ENCODE peak calls at places on chromosomes 12 and 14, in eight cellular contexts. T, W, K, X, Z, P, D and Q are unnamed samples.

GRCh38 chr14:75401356-75401755 is 26.5 kb upstream of the JDP2 start:
- DNase-seq in X (no peak), Z (peak), K (no peak), W (peak), D (peak), P (no peak), T (no peak), Q (peak)

GRCh38 chr12:47190271-47190750 is 110.6 kb upstream of the AMIGO2 start:
- DNase-seq in D (no peak), T (no peak), Z (peak), P (no peak), W (no peak), K (peak), X (no peak), Q (no peak)

GRCh38 chr12:58918475-58918874 is 1.8 kb downstream of the LRIG3 start:
- DNase-seq in K (no peak), W (no peak), P (no peak), T (no peak), X (no peak), D (no peak), Z (peak), Q (no peak)

GRCh38 chr14:49977126-49977841 is 84.4 kb downstream of the ARF6 start:
- DNase-seq in K (no peak), Z (no peak), X (no peak), P (no peak), D (no peak), W (no peak), T (peak), Q (no peak)

GRCh38 chr12:109715310-109716091 is 1.9 kb downstream of the FAM222A start:
- DNase-seq in T (peak), X (peak), W (peak), K (peak), D (no peak), Z (no peak), P (peak), Q (no peak)

GRCh38 chr14:23056956-23057756 is at the start of gene CDH24:
- DNase-seq in T (peak), X (peak), D (peak), W (peak), P (peak), Z (peak), K (peak), Q (peak)

GRCh38 chr12:12582895-12583303 is 20.2 kb upstream of the DUSP16 start:
- DNase-seq in K (peak), Z (peak), D (no peak), X (no peak), P (no peak), T (no peak), W (no peak), Q (no peak)

GRCh38 chr12:95998611-95999300 is 2.6 kb upstream of the HAL start:
- DNase-seq in K (peak), T (peak), Z (peak), W (no peak), D (peak), P (peak), X (peak), Q (peak)

GRCh38 chr12:115035536-115036107 is 351.6 kb upstream of the TBX3 start:
- DNase-seq in W (no peak), D (no peak), K (no peak), P (no peak), T (no peak), X (no peak), Z (no peak), Q (peak)

GRCh38 chr12:108616941-108617858 is 16.5 kb downstream of the SELPLG start:
- DNase-seq in P (no peak), T (no peak), D (no peak), Z (no peak), K (no peak), X (no peak), W (no peak), Q (no peak)

GRCh38 chr14:101209594-101209993 is 306.1 kb upstream of the RTL1 start:
- DNase-seq in W (no peak), Z (no peak), T (no peak), X (no peak), P (no peak), D (no peak), K (no peak), Q (no peak)

GRCh38 chr12:95633671-95634465 is 82.6 kb upstream of the USP44 start:
- DNase-seq in D (peak), K (no peak), P (no peak), W (no peak), T (no peak), Z (no peak), X (no peak), Q (no peak)

GRCh38 chr12:74526535-74526934 is 11.1 kb upstream of the ATXN7L3B start:
- DNase-seq in Z (no peak), W (no peak), T (no peak), X (no peak), K (no peak), D (no peak), P (no peak), Q (no peak)

GRCh38 chr12:9906888-9907287 is 25.3 kb downstream of the CLEC2A start:
- DNase-seq in P (no peak), W (no peak), K (no peak), D (no peak), X (no peak), T (no peak), Z (no peak), Q (no peak)

GRCh38 chr14:77708749-77709148 is 846 bp downstream of the SLIRP start:
- DNase-seq in Z (no peak), X (no peak), P (no peak), T (no peak), W (no peak), K (no peak), D (no peak), Q (no peak)

GRCh38 chr12:90058721-90059120 is 350.1 kb upstream of the ATP2B1 start:
- DNase-seq in P (no peak), Z (peak), T (no peak), K (peak), W (no peak), X (no peak), D (no peak), Q (no peak)

GRCh38 chr12:59407799-59408198 is 188.0 kb upstream of the SLC16A7 start:
- DNase-seq in Z (no peak), D (no peak), T (no peak), K (no peak), X (no peak), W (no peak), P (no peak), Q (no peak)

GRCh38 chr12:12648284-12648683 is 36.6 kb downstream of the CREBL2 start:
- DNase-seq in P (no peak), X (no peak), Z (no peak), W (no peak), T (no peak), D (no peak), K (no peak), Q (no peak)

GRCh38 chr14:69574266-69574953 is at the start of gene CCDC177:
- DNase-seq in X (peak), T (peak), P (peak), W (peak), Z (peak), D (no peak), K (peak), Q (no peak)

GRCh38 chr12:117438809-117439208 is 77.4 kb upstream of the NOS1 start:
- DNase-seq in K (no peak), W (no peak), X (no peak), P (no peak), D (no peak), Z (no peak), T (no peak), Q (no peak)

GRCh38 chr14:69373104-69373503 is 25.0 kb downstream of the ERH start:
- DNase-seq in W (no peak), D (no peak), X (no peak), T (no peak), K (no peak), P (no peak), Z (no peak), Q (no peak)

GRCh38 chr12:110367209-110367864 is 36.2 kb downstream of the ANAPC7 start:
- DNase-seq in T (no peak), K (no peak), W (no peak), Z (peak), P (no peak), D (no peak), X (no peak), Q (no peak)

GRCh38 chr12:58916891-58917570 is 3.3 kb downstream of the LRIG3 start:
- DNase-seq in T (no peak), K (no peak), D (no peak), Z (peak), X (no peak), P (no peak), W (no peak), Q (no peak)

GRCh38 chr14:52351191-52351560 is 37.1 kb downstream of the PTGER2 start:
- DNase-seq in D (no peak), X (no peak), T (no peak), K (no peak), Z (peak), P (no peak), W (no peak), Q (no peak)

GRCh38 chr14:90419200-90419599 is 22.4 kb downstream of the CALM1 start:
- DNase-seq in K (peak), P (peak), W (peak), D (peak), T (no peak), X (peak), Z (peak), Q (peak)

GRCh38 chr14:90538716-90539495 is 142.1 kb downstream of the CALM1 start:
- DNase-seq in W (no peak), T (no peak), X (no peak), K (no peak), D (no peak), Z (no peak), P (no peak), Q (peak)

GRCh38 chr12:6734506-6735082 is 10.7 kb downstream of the COPS7A start:
- DNase-seq in Z (no peak), D (no peak), W (no peak), T (no peak), X (no peak), P (no peak), K (no peak), Q (peak)

GRCh38 chr12:50302686-50303085 is 19.4 kb upstream of the LIMA1 start:
- DNase-seq in X (no peak), K (no peak), Z (peak), T (no peak), D (no peak), W (no peak), P (no peak), Q (no peak)

GRCh38 chr12:68319988-68320623 is 12.1 kb downstream of the MDM1 start:
- DNase-seq in X (no peak), D (peak), W (peak), K (no peak), Z (peak), P (no peak), T (peak), Q (peak)

GRCh38 chr12:2395352-2395977 is 342.7 kb downstream of the CACNA1C start:
- DNase-seq in D (peak), X (peak), W (no peak), T (peak), Z (peak), K (peak), P (no peak), Q (peak)

GRCh38 chr14:55752580-55753365 is 172.8 kb downstream of the KTN1 start:
- DNase-seq in T (no peak), X (no peak), Z (peak), K (peak), P (peak), D (no peak), W (no peak), Q (no peak)

GRCh38 chr14:99537399-99537798 is 56.2 kb downstream of the CCNK start:
- DNase-seq in W (peak), P (peak), X (peak), K (peak), Z (peak), D (no peak), T (no peak), Q (peak)

GRCh38 chr12:44428825-44429224 is 447.3 kb downstream of the NELL2 start:
- DNase-seq in K (no peak), W (no peak), Z (no peak), T (no peak), X (no peak), D (no peak), P (no peak), Q (no peak)

GRCh38 chr12:110183386-110183785 is 59.2 kb downstream of the IFT81 start:
- DNase-seq in X (no peak), P (no peak), Z (no peak), K (no peak), D (no peak), W (no peak), T (no peak), Q (no peak)

GRCh38 chr14:99773496-99774203 is 19.6 kb upstream of the EML1 start:
- DNase-seq in X (no peak), T (no peak), P (no peak), D (no peak), K (no peak), W (no peak), Z (no peak), Q (no peak)

GRCh38 chr14:34837801-34838322 is 37.3 kb downstream of the BAZ1A start:
- DNase-seq in P (no peak), Z (no peak), W (no peak), D (no peak), K (peak), X (no peak), T (no peak), Q (no peak)

GRCh38 chr12:2642176-2642892 is 152.4 kb upstream of the FKBP4 start:
- DNase-seq in K (no peak), D (no peak), T (no peak), Z (no peak), P (no peak), X (no peak), W (no peak), Q (no peak)

GRCh38 chr14:52094871-52095270 is 26.0 kb upstream of the NID2 start:
- DNase-seq in P (no peak), D (no peak), W (no peak), T (no peak), K (no peak), Z (no peak), X (no peak), Q (no peak)

GRCh38 chr14:79605863-79606262 is 605.4 kb downstream of the DIO2 start:
- DNase-seq in X (no peak), W (no peak), K (no peak), P (no peak), D (no peak), Z (no peak), T (no peak), Q (no peak)

GRCh38 chr12:53090105-53090504 is 7.4 kb upstream of the IGFBP6 start:
- DNase-seq in D (no peak), Z (no peak), W (no peak), T (no peak), K (no peak), X (no peak), P (no peak), Q (no peak)
- TF ChIP-seq POLR2A in D (no peak), Z (no peak), W (no peak), T (no peak), K (no peak), X (no peak), P (no peak), Q (no peak)

GRCh38 chr12:81866081-81866480 is 106.9 kb upstream of the PPFIA2 start:
- DNase-seq in X (no peak), T (no peak), K (no peak), W (no peak), Z (no peak), D (no peak), P (no peak), Q (no peak)
- TF ChIP-seq POLR2A in X (no peak), T (no peak), K (no peak), W (no peak), Z (no peak), D (no peak), P (no peak), Q (no peak)

DNA sequence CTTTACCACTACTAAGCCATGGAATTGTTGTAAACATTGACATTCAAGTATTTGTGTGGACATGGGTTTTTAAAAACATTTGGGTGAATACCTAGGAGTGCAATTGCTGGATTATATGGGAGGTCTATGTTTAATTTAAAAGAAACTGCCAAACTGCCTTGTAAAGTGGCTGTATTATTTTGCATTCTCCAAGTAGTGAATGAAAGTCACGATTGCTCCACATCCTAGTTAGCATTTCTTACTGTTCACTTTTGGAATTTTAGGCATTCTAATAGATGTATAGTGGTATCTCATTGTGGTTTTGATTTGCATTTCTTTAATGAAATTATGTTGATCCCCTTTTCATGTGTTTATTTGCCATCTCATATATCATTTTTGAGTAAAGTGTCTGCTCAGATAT is 159.5 kb downstream of the FOXG1 start:
- DNase-seq in D (no peak), W (no peak), K (no peak), T (no peak), X (no peak), Z (no peak), P (no peak), Q (no peak)
- TF ChIP-seq POLR2A in D (no peak), W (no peak), K (no peak), T (no peak), X (no peak), Z (no peak), P (no peak), Q (no peak)

GRCh38 chr14:21267431-21267845 is 1.8 kb downstream of the HNRNPC start:
- DNase-seq in Z (no peak), W (no peak), D (no peak), P (no peak), X (no peak), T (no peak), K (no peak), Q (no peak)
- TF ChIP-seq POLR2A in Z (no peak), W (no peak), D (no peak), P (no peak), X (no peak), T (peak), K (no peak), Q (no peak)

DNA sequence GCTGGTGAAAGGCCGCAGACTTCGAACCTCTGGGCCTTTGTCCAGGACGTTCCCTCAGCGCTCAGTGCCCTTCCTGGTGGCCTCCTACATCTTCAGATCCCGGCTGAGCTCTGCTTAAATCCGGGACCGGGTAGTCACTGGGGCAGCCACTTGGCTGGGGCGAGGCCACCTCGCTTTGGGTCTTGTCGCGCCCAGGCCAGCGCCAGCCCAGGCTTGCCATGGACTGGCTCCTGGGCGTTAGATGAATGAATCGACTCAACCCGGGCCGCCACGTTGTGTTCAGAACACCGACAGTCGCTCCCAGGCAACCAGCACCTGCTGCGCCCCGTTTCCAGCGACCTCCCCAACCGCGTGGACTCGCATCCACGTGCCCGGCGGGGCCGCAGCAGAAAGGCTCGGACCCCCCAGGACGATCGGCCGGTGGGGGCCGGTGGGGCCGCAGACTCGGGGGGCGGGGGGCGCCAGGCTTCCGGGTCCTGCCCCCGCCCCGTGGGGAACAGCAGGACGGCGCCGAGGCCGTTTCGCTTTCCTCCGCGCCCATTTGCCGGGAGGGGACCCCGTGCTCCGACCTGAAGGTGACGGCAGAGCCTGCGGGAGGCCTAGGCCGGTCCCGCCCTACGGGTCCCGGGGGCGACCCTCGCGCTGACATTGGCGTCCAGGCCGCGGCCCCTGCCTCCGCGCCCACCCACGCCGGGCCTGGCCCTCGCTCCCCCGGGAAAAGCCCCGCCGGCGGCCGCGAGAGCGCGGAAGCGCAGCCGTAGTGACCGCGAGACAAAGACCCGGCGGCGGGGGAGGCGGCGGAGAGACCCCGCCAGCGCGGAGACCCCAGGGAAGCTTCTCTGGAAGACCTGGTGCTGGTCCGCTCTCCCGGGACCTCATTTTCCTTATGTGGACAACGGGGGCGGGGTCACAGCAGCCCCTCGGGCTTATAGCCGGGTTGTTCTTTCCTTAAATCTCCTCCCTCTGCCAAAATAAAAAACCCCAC is 37.3 kb upstream of the RCOR1 start:
- DNase-seq in Z (no peak), W (no peak), P (peak), D (peak), K (no peak), X (peak), T (no peak), Q (peak)
- TF ChIP-seq POLR2A in Z (no peak), W (no peak), P (no peak), D (no peak), K (no peak), X (no peak), T (no peak), Q (no peak)

GRCh38 chr14:58426819-58427288 is 477 bp downstream of the TIMM9 start:
- DNase-seq in K (peak), D (peak), X (peak), Z (peak), T (peak), P (peak), W (peak), Q (peak)
- TF ChIP-seq POLR2A in K (peak), D (no peak), X (no peak), Z (no peak), T (peak), P (no peak), W (no peak), Q (no peak)

GRCh38 chr14:60647837-60648168 is 1.5 kb downstream of the SIX1 start:
- DNase-seq in K (no peak), P (no peak), T (no peak), X (no peak), Z (no peak), D (no peak), W (no peak), Q (no peak)

GRCh38 chr14:60650382-60650961 is 1.2 kb upstream of the SIX1 start:
- DNase-seq in W (no peak), K (no peak), P (no peak), T (no peak), Z (peak), D (no peak), X (no peak), Q (no peak)

GRCh38 chr14:60648169-60648933 is 926 bp downstream of the SIX1 start:
- DNase-seq in T (peak), K (peak), P (no peak), D (no peak), Z (peak), X (no peak), W (no peak), Q (no peak)

GRCh38 chr14:60649815-60650381 is 621 bp upstream of the SIX1 start:
- DNase-seq in D (no peak), P (no peak), K (peak), T (no peak), W (no peak), Z (peak), X (no peak), Q (no peak)

DNA sequence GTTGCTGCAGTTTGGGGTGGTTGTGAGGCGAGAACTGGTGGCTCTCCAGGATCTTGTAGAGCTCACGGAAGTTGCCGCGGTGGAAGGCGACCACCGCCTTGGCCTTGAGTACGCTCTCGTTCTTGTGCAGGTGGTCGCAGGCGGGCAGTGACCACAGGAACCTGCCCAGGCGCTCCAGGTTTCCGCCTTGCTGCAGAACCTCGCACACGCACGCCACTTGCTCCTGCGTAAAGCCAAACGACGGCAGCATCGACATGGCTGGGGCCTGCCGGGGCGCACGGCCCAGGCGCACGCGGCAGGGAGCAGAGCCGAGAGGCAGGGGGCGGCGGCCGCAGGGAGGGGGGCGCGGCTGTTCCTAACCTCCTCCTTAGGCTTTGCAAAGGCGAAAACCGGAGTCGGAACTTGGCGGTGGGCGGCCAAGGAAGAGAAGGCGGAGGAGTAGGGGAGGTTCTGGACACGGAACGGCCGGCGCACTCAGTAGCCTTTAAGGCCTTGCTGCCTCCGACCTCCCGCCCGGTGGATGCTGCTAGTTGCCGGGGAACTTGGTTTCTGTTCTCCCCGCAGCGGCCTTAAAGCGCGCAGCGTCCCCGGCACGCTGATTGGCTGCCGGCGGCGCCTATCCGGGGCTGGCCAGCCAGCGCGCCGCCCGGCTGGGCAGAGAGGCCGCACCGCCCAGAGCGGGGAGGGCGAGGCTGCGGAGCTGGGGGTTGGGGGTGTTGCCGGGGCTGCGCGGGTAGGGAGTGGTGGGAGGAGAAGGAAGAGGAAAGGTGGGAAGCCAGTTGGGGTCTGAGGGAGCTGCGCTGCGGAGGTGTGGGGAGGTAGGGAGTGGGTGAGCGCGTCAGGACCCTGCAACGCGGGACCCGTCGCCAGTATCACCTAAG is at the start of gene SIX1:
- DNase-seq in T (peak), Z (peak), K (peak), X (peak), P (peak), D (peak), W (peak), Q (peak)
- TF ChIP-seq POLR2A in T (no peak), Z (peak), K (peak), X (no peak), P (no peak), D (peak), W (no peak), Q (no peak)